ENCODE peak calls at places on chromosomes 1 and 21, in six cellular contexts. Q, S, Y, H, I and Z are unnamed samples. For H3K9me2, the result is how much of the 10 kb centered on the place peaks cover.

GRCh38 chr1:16625497-16626408 is 12.4 kb upstream of the NBPF1 start:
- DNase-seq in Q (no peak), H (no peak), S (no peak), Y (peak), I (no peak), Z (no peak)

GRCh38 chr1:220526294-220526693 is 1.6 kb upstream of the MARK1 start:
- DNase-seq in Q (no peak), Y (peak), H (no peak), S (no peak), I (no peak), Z (no peak)

GRCh38 chr1:15757575-15758401 is 807 bp upstream of the FBLIM1 start:
- DNase-seq in S (no peak), Y (peak), H (no peak), I (peak), Q (no peak), Z (peak)

GRCh38 chr1:8517579-8518489 is 199.9 kb downstream of the SLC45A1 start:
- DNase-seq in I (peak), Q (no peak), Y (no peak), H (no peak), S (no peak), Z (no peak)

GRCh38 chr1:81113688-81114087 is 687.0 kb upstream of the ADGRL2 start:
- DNase-seq in Q (no peak), I (no peak), Y (peak), S (no peak), H (no peak), Z (peak)

GRCh38 chr1:100767176-100767876 is 47.8 kb downstream of the VCAM1 start:
- DNase-seq in H (no peak), S (no peak), Y (no peak), I (peak), Q (no peak), Z (peak)

GRCh38 chr1:100474838-100475237 is 63.1 kb upstream of the GPR88 start:
- DNase-seq in Q (no peak), Y (no peak), I (no peak), H (no peak), S (no peak), Z (no peak)

GRCh38 chr21:28769683-28770082 is 223.0 kb downstream of the LTN1 start:
- DNase-seq in Y (no peak), Q (no peak), H (no peak), I (peak), S (no peak), Z (no peak)

GRCh38 chr1:163655565-163655964 is 333.8 kb downstream of the NUF2 start:
- DNase-seq in S (no peak), I (no peak), H (no peak), Q (no peak), Y (no peak), Z (no peak)

GRCh38 chr1:35544976-35545375 is 12.2 kb downstream of the KIAA0319L start:
- DNase-seq in Q (no peak), H (peak), Y (peak), S (peak), I (peak), Z (peak)

GRCh38 chr1:228073061-228073869 is 9.2 kb upstream of the ARF1 start:
- DNase-seq in H (no peak), S (no peak), Y (no peak), I (no peak), Q (no peak), Z (no peak)
- H3K9me2 ChIP-seq in H (under half), S (under half), Y (under half), I (under half), Q (under half), Z (under half)

GRCh38 chr1:156864796-156865195 is 4.1 kb downstream of the NTRK1 start:
- DNase-seq in S (no peak), Q (no peak), H (no peak), Y (no peak), I (no peak), Z (no peak)

GRCh38 chr1:156860113-156860638 is 489 bp upstream of the NTRK1 start:
- DNase-seq in S (peak), Q (peak), I (peak), H (peak), Y (peak), Z (peak)

GRCh38 chr1:156865258-156865657 is 4.6 kb downstream of the NTRK1 start:
- DNase-seq in I (no peak), S (no peak), Y (no peak), H (no peak), Q (no peak), Z (no peak)

GRCh38 chr1:156860639-156861423 is at the start of gene NTRK1:
- DNase-seq in H (peak), Y (peak), Q (no peak), S (no peak), I (peak), Z (peak)

GRCh38 chr1:156862602-156863599 is 2.2 kb downstream of the NTRK1 start:
- DNase-seq in H (no peak), Q (no peak), I (no peak), Y (no peak), S (no peak), Z (no peak)
- H3K9ac ChIP-seq in H (no peak), Q (no peak), I (no peak), Y (no peak), S (no peak), Z (no peak)

DNA sequence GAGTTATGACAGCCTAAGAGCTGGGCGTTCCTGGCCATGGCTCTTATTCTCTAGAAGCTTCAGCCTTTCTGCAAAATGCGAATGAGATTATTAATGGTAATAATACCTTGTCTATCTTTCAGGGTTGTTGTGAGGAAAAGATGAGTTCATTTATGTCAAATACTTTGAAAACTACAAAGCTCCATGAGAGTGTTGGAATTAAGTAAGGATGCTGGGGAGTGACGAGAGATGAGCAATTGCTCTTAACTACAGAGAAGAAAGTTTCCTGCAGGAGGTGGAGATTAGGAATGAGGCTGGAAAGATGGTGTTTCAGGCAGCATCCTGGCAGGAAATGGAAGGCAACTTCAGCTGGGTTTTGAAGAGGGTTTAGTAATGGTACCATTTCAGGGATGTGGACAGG is 124.2 kb downstream of the CACNA1E start:
- DNase-seq in Y (no peak), H (no peak), Q (no peak), I (no peak), S (no peak), Z (no peak)
- H3K9me2 ChIP-seq in Y (under half), H (under half), Q (under half), I (under half), S (under half), Z (under half)

GRCh38 chr1:42950146-42950480 is 8.6 kb downstream of the SLC2A1 start:
- DNase-seq in S (no peak), Y (no peak), H (no peak), I (peak), Q (no peak), Z (peak)
- H3K9ac ChIP-seq in S (no peak), Y (peak), H (no peak), I (peak), Q (peak), Z (no peak)

DNA sequence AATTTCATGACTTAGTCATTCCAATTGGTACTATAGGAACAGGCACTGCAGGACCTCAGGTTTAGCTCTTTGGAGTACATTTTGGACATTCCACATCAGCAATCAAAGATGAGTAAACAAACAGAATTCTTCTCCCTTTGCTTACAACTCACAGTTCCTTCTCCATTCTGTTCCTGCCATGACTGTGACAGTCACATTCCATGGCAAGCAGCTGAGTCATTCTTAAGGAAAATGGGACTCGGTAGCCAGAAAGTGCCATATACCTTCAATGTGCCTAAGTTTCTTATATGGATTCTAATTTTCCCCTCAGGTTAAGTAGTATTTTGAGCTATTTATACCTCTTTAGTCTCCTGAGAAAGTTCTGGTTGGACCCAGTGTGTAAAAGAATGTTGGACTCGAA is 25.6 kb downstream of the CRCT1 start:
- DNase-seq in I (no peak), H (no peak), Y (no peak), Q (no peak), S (no peak), Z (no peak)
- H3K9me2 ChIP-seq in I (under half), H (under half), Y (under half), Q (under half), S (under half), Z (under half)

GRCh38 chr1:1210726-1211540 is 3.0 kb downstream of the TNFRSF4 start:
- DNase-seq in H (no peak), Q (no peak), I (no peak), Y (peak), S (no peak), Z (no peak)

GRCh38 chr1:1207254-1207902 is 986 bp upstream of the TNFRSF18 start:
- DNase-seq in I (no peak), H (no peak), Q (no peak), S (no peak), Y (peak), Z (peak)

GRCh38 chr1:1206376-1207253 is at the start of gene TNFRSF18:
- DNase-seq in Q (peak), Y (peak), I (peak), H (no peak), S (peak), Z (peak)

GRCh38 chr1:1211541-1212511 is 2.1 kb downstream of the TNFRSF4 start:
- DNase-seq in S (no peak), Y (peak), H (no peak), Q (no peak), I (no peak), Z (no peak)

GRCh38 chr1:1208713-1209433 is 2.5 kb upstream of the TNFRSF18 start:
- DNase-seq in H (no peak), S (peak), Y (no peak), Q (no peak), I (no peak), Z (no peak)
- H3K9ac ChIP-seq in H (no peak), S (no peak), Y (no peak), Q (peak), I (peak), Z (peak)